ENCODE peak calls at places on chromosome 17, in six cellular contexts. One of them, this sample, is unnamed.

GRCh38 chr17:68431661-68432071 is 25.6 kb downstream of the WIPI1 start:
- DNase-seq in stomach: no peak
- DNase-seq in heart left ventricle: no peak
- DNase-seq in AG04450: no peak
- DNase-seq in psoas muscle: no peak
- DNase-seq in body of pancreas: no peak
- DNase-seq in this sample: no peak

GRCh38 chr17:57442914-57443571 is 186.7 kb downstream of the MSI2 start:
- DNase-seq in psoas muscle: peak
- DNase-seq in stomach: peak
- DNase-seq in body of pancreas: peak
- DNase-seq in AG04450: no peak
- DNase-seq in heart left ventricle: peak
- DNase-seq in this sample: no peak

GRCh38 chr17:56314026-56314425 is 160.8 kb downstream of the ANKFN1 start:
- DNase-seq in stomach: no peak
- DNase-seq in AG04450: no peak
- DNase-seq in heart left ventricle: no peak
- DNase-seq in psoas muscle: no peak
- DNase-seq in body of pancreas: no peak
- DNase-seq in this sample: no peak

GRCh38 chr17:2853722-2854580 is 57.7 kb downstream of the RAP1GAP2 start:
- DNase-seq in heart left ventricle: peak
- DNase-seq in body of pancreas: peak
- DNase-seq in psoas muscle: no peak
- DNase-seq in AG04450: no peak
- DNase-seq in stomach: peak
- DNase-seq in this sample: no peak

GRCh38 chr17:69819316-69820087 is 255.5 kb upstream of the KCNJ16 start:
- DNase-seq in body of pancreas: no peak
- DNase-seq in AG04450: no peak
- DNase-seq in psoas muscle: no peak
- DNase-seq in stomach: no peak
- DNase-seq in heart left ventricle: no peak
- DNase-seq in this sample: no peak

GRCh38 chr17:73986641-73987177 is 216.8 kb upstream of the RPL38 start:
- DNase-seq in heart left ventricle: no peak
- DNase-seq in stomach: no peak
- DNase-seq in body of pancreas: no peak
- DNase-seq in AG04450: no peak
- DNase-seq in psoas muscle: no peak
- DNase-seq in this sample: no peak

GRCh38 chr17:46943511-46944393 is 20.8 kb downstream of the GOSR2 start:
- DNase-seq in body of pancreas: peak
- DNase-seq in AG04450: no peak
- DNase-seq in psoas muscle: no peak
- DNase-seq in heart left ventricle: peak
- DNase-seq in stomach: no peak
- DNase-seq in this sample: no peak

GRCh38 chr17:38358586-38359513 is 7.2 kb downstream of the SOCS7 start:
- DNase-seq in AG04450: no peak
- DNase-seq in heart left ventricle: no peak
- DNase-seq in stomach: no peak
- DNase-seq in psoas muscle: no peak
- DNase-seq in body of pancreas: no peak
- DNase-seq in this sample: no peak

GRCh38 chr17:43171761-43172487 is 910 bp downstream of the NBR1 start:
- DNase-seq in AG04450: peak
- DNase-seq in body of pancreas: peak
- DNase-seq in psoas muscle: no peak
- DNase-seq in heart left ventricle: peak
- DNase-seq in stomach: no peak
- DNase-seq in this sample: no peak

GRCh38 chr17:64787921-64788271 is 125.8 kb upstream of the SMURF2 start:
- DNase-seq in AG04450: no peak
- DNase-seq in body of pancreas: no peak
- DNase-seq in psoas muscle: no peak
- DNase-seq in stomach: no peak
- DNase-seq in heart left ventricle: no peak
- DNase-seq in this sample: no peak

GRCh38 chr17:19677736-19678379 is 29.3 kb downstream of the ALDH3A2 start:
- DNase-seq in heart left ventricle: no peak
- DNase-seq in psoas muscle: no peak
- DNase-seq in stomach: no peak
- DNase-seq in body of pancreas: no peak
- DNase-seq in AG04450: no peak
- DNase-seq in this sample: no peak

GRCh38 chr17:42655528-42655927 is 3.6 kb upstream of the TUBG2 start:
- DNase-seq in AG04450: no peak
- DNase-seq in heart left ventricle: no peak
- DNase-seq in body of pancreas: no peak
- DNase-seq in psoas muscle: no peak
- DNase-seq in stomach: no peak
- DNase-seq in this sample: no peak

GRCh38 chr17:79835953-79836951 is 3.0 kb downstream of the CBX4 start:
- DNase-seq in AG04450: no peak
- DNase-seq in stomach: peak
- DNase-seq in body of pancreas: peak
- DNase-seq in heart left ventricle: no peak
- DNase-seq in psoas muscle: peak
- DNase-seq in this sample: peak

GRCh38 chr17:58870747-58871146 is 115.1 kb downstream of the PPM1E start:
- DNase-seq in psoas muscle: no peak
- DNase-seq in heart left ventricle: no peak
- DNase-seq in stomach: no peak
- DNase-seq in body of pancreas: no peak
- DNase-seq in AG04450: no peak
- DNase-seq in this sample: no peak

GRCh38 chr17:72947475-72947874 is 145.0 kb downstream of the SLC39A11 start:
- DNase-seq in psoas muscle: no peak
- DNase-seq in body of pancreas: no peak
- DNase-seq in stomach: no peak
- DNase-seq in AG04450: no peak
- DNase-seq in heart left ventricle: no peak
- DNase-seq in this sample: no peak

GRCh38 chr17:72952220-72952619 is 140.3 kb downstream of the SLC39A11 start:
- DNase-seq in heart left ventricle: no peak
- DNase-seq in body of pancreas: no peak
- DNase-seq in AG04450: no peak
- DNase-seq in psoas muscle: no peak
- DNase-seq in stomach: no peak
- DNase-seq in this sample: no peak

GRCh38 chr17:72952641-72953313 is 139.7 kb downstream of the SLC39A11 start:
- DNase-seq in AG04450: no peak
- DNase-seq in stomach: no peak
- DNase-seq in heart left ventricle: no peak
- DNase-seq in body of pancreas: no peak
- DNase-seq in psoas muscle: no peak
- DNase-seq in this sample: no peak

GRCh38 chr17:72948115-72948514 is 144.4 kb downstream of the SLC39A11 start:
- DNase-seq in psoas muscle: no peak
- DNase-seq in heart left ventricle: no peak
- DNase-seq in body of pancreas: no peak
- DNase-seq in AG04450: no peak
- DNase-seq in stomach: no peak
- DNase-seq in this sample: no peak

GRCh38 chr17:72950236-72950931 is 142.1 kb downstream of the SLC39A11 start:
- DNase-seq in psoas muscle: no peak
- DNase-seq in body of pancreas: no peak
- DNase-seq in AG04450: no peak
- DNase-seq in heart left ventricle: no peak
- DNase-seq in stomach: no peak
- DNase-seq in this sample: no peak
- TF ChIP-seq CTCF in psoas muscle: no peak
- TF ChIP-seq CTCF in body of pancreas: no peak
- TF ChIP-seq CTCF in AG04450: no peak
- TF ChIP-seq CTCF in heart left ventricle: no peak
- TF ChIP-seq CTCF in stomach: no peak
- TF ChIP-seq CTCF in this sample: no peak

GRCh38 chr17:4584835-4585187 is 482 bp downstream of the SMTNL2 start:
- DNase-seq in psoas muscle: no peak
- DNase-seq in body of pancreas: no peak
- DNase-seq in heart left ventricle: no peak
- DNase-seq in AG04450: no peak
- DNase-seq in stomach: no peak
- DNase-seq in this sample: no peak

GRCh38 chr17:4583796-4584124 is 569 bp upstream of the SMTNL2 start:
- DNase-seq in heart left ventricle: no peak
- DNase-seq in body of pancreas: no peak
- DNase-seq in stomach: no peak
- DNase-seq in AG04450: no peak
- DNase-seq in psoas muscle: no peak
- DNase-seq in this sample: no peak

GRCh38 chr17:4583206-4583605 is 1.1 kb upstream of the SMTNL2 start:
- DNase-seq in heart left ventricle: no peak
- DNase-seq in AG04450: no peak
- DNase-seq in psoas muscle: no peak
- DNase-seq in body of pancreas: no peak
- DNase-seq in stomach: no peak
- DNase-seq in this sample: no peak

GRCh38 chr17:4585203-4585939 is 1.0 kb downstream of the SMTNL2 start:
- DNase-seq in stomach: no peak
- DNase-seq in AG04450: no peak
- DNase-seq in psoas muscle: peak
- DNase-seq in body of pancreas: no peak
- DNase-seq in heart left ventricle: no peak
- DNase-seq in this sample: no peak

DNA sequence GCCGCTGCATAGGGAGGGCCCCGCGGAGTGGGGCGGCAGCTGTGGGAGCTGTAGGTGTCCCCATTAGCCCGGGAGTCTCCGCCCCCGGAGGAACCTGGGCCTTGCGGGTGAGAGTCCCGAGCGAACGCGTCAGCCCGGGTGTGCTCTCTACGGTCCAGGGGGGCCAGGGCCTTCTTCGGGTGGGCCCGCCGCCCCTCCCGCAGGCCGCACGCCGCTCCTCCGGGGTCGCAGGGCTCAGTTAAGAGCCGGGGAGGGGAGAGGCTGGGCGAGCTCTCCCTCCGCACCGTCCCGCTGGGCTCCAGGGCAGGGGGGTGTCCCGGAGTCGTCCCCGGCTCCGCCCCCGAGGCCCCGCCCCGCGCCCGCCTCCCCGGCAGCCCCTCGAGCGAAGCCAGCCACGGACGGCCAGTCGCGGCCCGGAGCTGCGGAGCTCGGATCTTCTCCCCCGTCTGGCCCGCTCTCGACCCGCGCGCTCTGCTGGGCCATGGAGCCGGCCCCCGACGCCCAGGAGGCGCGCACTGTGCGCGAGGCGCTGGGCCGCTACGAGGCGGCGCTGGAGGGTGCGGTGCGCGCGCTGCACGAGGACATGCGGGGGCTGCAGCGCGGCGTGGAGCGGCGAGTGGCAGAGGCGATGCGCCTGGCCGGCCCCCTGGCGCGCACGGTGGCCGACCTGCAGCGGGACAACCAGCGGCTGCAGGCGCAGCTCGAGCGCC is at the start of gene SMTNL2:
- DNase-seq in psoas muscle: peak
- DNase-seq in body of pancreas: no peak
- DNase-seq in heart left ventricle: peak
- DNase-seq in AG04450: no peak
- DNase-seq in stomach: no peak
- DNase-seq in this sample: no peak
- H3K4me3 ChIP-seq in psoas muscle: peak
- H3K4me3 ChIP-seq in body of pancreas: no peak
- H3K4me3 ChIP-seq in heart left ventricle: peak
- H3K4me3 ChIP-seq in AG04450: peak
- H3K4me3 ChIP-seq in stomach: peak
- H3K4me3 ChIP-seq in this sample: peak

GRCh38 chr17:82035956-82036633 is 1.4 kb downstream of the DCXR start:
- DNase-seq in psoas muscle: peak
- DNase-seq in heart left ventricle: no peak
- DNase-seq in body of pancreas: no peak
- DNase-seq in stomach: no peak
- DNase-seq in AG04450: no peak
- DNase-seq in this sample: no peak
- H3K27ac ChIP-seq in psoas muscle: peak
- H3K27ac ChIP-seq in heart left ventricle: peak
- H3K27ac ChIP-seq in body of pancreas: peak
- H3K27ac ChIP-seq in stomach: peak
- H3K27ac ChIP-seq in AG04450: no peak
- H3K27ac ChIP-seq in this sample: peak

DNA sequence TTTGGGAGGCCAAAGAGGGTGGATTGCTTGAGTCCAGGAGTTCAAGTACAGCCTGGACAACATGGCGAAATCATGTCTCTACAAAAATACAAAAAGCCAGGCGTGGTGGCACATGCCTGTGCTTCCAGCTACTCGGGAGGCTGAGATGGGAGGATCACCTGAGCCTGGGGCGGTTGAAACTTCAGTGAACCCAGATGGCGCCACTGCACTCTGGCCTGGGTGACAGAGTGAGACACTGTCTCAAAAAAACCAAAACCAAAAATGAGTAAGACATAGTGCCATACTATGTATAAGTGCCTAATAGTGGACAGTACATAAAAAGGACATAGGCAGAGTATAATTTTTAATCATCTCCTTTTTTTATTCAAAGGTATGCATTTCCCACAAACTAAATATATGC is 4.0 kb downstream of the CTC1 start:
- DNase-seq in AG04450: no peak
- DNase-seq in stomach: no peak
- DNase-seq in heart left ventricle: no peak
- DNase-seq in psoas muscle: no peak
- DNase-seq in body of pancreas: no peak
- DNase-seq in this sample: no peak
- TF ChIP-seq CTCF in AG04450: no peak
- TF ChIP-seq CTCF in stomach: no peak
- TF ChIP-seq CTCF in heart left ventricle: no peak
- TF ChIP-seq CTCF in psoas muscle: no peak
- TF ChIP-seq CTCF in body of pancreas: no peak
- TF ChIP-seq CTCF in this sample: no peak

DNA sequence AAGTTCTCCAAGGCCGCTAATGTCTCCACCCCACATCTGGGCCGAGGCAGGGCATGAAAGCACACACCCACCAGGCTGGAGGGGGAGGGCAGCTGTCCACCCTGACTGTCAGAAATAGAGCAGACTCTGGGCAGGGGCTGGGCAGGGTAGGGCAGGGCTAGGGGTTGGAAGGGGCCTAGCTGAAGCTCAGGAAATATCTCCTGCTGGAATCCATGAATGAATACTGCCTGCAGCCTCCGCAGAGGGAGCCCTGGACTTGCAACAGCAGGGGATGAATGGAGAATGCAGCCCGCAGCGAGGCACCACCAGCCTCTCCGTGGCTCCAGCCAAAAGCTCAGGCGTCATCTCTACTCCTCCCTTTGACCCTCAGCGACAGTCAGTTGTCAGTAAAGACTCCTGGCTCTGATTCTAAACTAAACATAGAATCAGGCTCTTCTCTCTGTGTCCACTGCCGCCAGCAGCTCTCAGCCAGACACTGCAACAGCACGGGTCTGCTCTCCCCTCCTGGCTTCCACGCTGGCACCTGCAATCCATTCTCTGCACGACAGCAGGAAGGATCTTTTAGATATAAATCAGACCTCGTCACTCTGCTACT is 23.9 kb upstream of the NGFR start:
- DNase-seq in AG04450: no peak
- DNase-seq in stomach: no peak
- DNase-seq in psoas muscle: peak
- DNase-seq in body of pancreas: no peak
- DNase-seq in heart left ventricle: no peak
- DNase-seq in this sample: no peak
- H3K4me3 ChIP-seq in AG04450: no peak
- H3K4me3 ChIP-seq in stomach: no peak
- H3K4me3 ChIP-seq in psoas muscle: no peak
- H3K4me3 ChIP-seq in body of pancreas: no peak
- H3K4me3 ChIP-seq in heart left ventricle: no peak
- H3K4me3 ChIP-seq in this sample: no peak